ENCODE peak calls at places on chromosomes 4 and X, in nine cellular contexts. O, G, W, S, V, L, U, I and F are unnamed samples.
A peak's percentile ranks its signal among the peaks of the same experiment; 100 is the strongest.

GRCh38 chrX:39857780-39858179 is 240.0 kb downstream of the BCOR start:
- ATAC-seq in O (no peak), G (no peak), W (no peak), S (no peak), V (peak; percentile 27), L (no peak), U (no peak), I (no peak), F (no peak)

GRCh38 chr4:163665521-163666334 is 171.2 kb downstream of the TMA16 start:
- ATAC-seq in O (peak; percentile 25), G (no peak), W (peak; percentile 59), S (peak; percentile 24), V (no peak), L (no peak), U (no peak), I (no peak), F (no peak)

GRCh38 chr4:184250795-184251679 is 33.4 kb upstream of the ENPP6 start:
- ATAC-seq in O (peak; percentile 61), G (peak; percentile 63), W (peak; percentile 90), S (peak; percentile 85), V (peak; percentile 78), L (peak; percentile 72), U (peak; percentile 72), I (peak; percentile 76), F (peak; percentile 57)

GRCh38 chr4:155403886-155404285 is 27.1 kb upstream of the MAP9 start:
- ATAC-seq in O (no peak), G (peak; percentile 63), W (peak; percentile 53), S (no peak), V (no peak), L (peak; percentile 63), U (no peak), I (no peak), F (no peak)

GRCh38 chrX:8455600-8455999 is 9.0 kb upstream of the VCX3B start:
- ATAC-seq in O (no peak), G (no peak), W (no peak), S (no peak), V (no peak), L (no peak), U (no peak), I (no peak), F (no peak)

GRCh38 chr4:140819621-140820020 is 63.4 kb upstream of the TBC1D9 start:
- ATAC-seq in O (no peak), G (no peak), W (no peak), S (no peak), V (no peak), L (no peak), U (no peak), I (no peak), F (no peak)

GRCh38 chr4:37988670-37989069 is 28.5 kb downstream of the PTTG2 start:
- ATAC-seq in O (no peak), G (no peak), W (peak; percentile 18), S (no peak), V (no peak), L (no peak), U (no peak), I (no peak), F (no peak)

GRCh38 chr4:48602222-48602621 is 112.2 kb downstream of the ZAR1 start:
- ATAC-seq in O (no peak), G (no peak), W (peak; percentile 60), S (no peak), V (no peak), L (no peak), U (peak; percentile 1), I (no peak), F (no peak)

GRCh38 chrX:38664285-38664684 is 102.9 kb downstream of the TSPAN7 start:
- ATAC-seq in O (no peak), G (peak; percentile 64), W (peak; percentile 72), S (no peak), V (no peak), L (no peak), U (peak; percentile 47), I (no peak), F (no peak)

GRCh38 chrX:2693526-2694002 is 2.5 kb downstream of the CD99 start:
- ATAC-seq in O (no peak), G (no peak), W (no peak), S (no peak), V (no peak), L (no peak), U (no peak), I (no peak), F (no peak)

GRCh38 chr4:3862640-3863420 is 96.6 kb downstream of the ADRA2C start:
- ATAC-seq in O (no peak), G (peak; percentile 41), W (peak; percentile 51), S (no peak), V (no peak), L (no peak), U (no peak), I (no peak), F (no peak)

GRCh38 chr4:153809307-153809706 is 20.4 kb upstream of the SFRP2 start:
- ATAC-seq in O (no peak), G (no peak), W (no peak), S (peak; percentile 83), V (peak; percentile 89), L (no peak), U (peak; percentile 29), I (peak; percentile 91), F (no peak)